ENCODE peak calls at places on chromosomes 13 and 19, in eight cellular contexts. I is anterior cingulate cortex; Q is naive thymus-derived CD8-positive, alpha-beta T cell; D is kidney glomerular epithelial cell; L is ovary; P is iPS-NIHi11; T is posterior cingulate gyrus; B is myocyte. Y is an unnamed sample.

GRCh38 chr13:41985788-41986508 is 25.0 kb upstream of the VWA8 start:
- DNase-seq in I (no peak), Q (no peak), D (no peak), L (no peak), P (no peak), T (no peak), B (peak), Y (no peak)

GRCh38 chr19:54029930-54030490 is 33.7 kb downstream of the VSTM1 start:
- DNase-seq in I (peak), Q (peak), D (peak), L (peak), P (peak), T (no peak), B (peak), Y (peak)

GRCh38 chr13:49366841-49367240 is 77.0 kb downstream of the CAB39L start:
- DNase-seq in I (no peak), Q (no peak), D (no peak), L (no peak), P (no peak), T (no peak), B (peak), Y (no peak)

GRCh38 chr13:106352850-106353249 is 182.6 kb downstream of the EFNB2 start:
- DNase-seq in I (no peak), Q (no peak), D (no peak), L (no peak), P (no peak), T (no peak), B (no peak), Y (no peak)

GRCh38 chr13:73870970-73871935 is 263.0 kb downstream of the KLF12 start:
- DNase-seq in I (no peak), Q (peak), D (peak), L (no peak), P (peak), T (no peak), B (peak), Y (no peak)

GRCh38 chr13:112483299-112483698 is 104.7 kb downstream of the TUBGCP3 start:
- DNase-seq in I (no peak), Q (no peak), D (no peak), L (no peak), P (no peak), T (no peak), B (no peak), Y (no peak)

GRCh38 chr19:9836021-9836420 is 903 bp downstream of the PIN1 start:
- DNase-seq in I (no peak), Q (no peak), D (peak), L (no peak), P (no peak), T (no peak), B (peak), Y (no peak)

GRCh38 chr13:95275322-95276118 is 25.7 kb downstream of the ABCC4 start:
- DNase-seq in I (no peak), Q (no peak), D (no peak), L (peak), P (no peak), T (no peak), B (peak), Y (no peak)

GRCh38 chr13:113809934-113810333 is 50.9 kb downstream of the TMEM255B start:
- DNase-seq in I (no peak), Q (no peak), D (no peak), L (no peak), P (no peak), T (no peak), B (no peak), Y (no peak)

GRCh38 chr19:38684078-38684861 is 36.8 kb downstream of the ACTN4 start:
- DNase-seq in I (no peak), Q (no peak), D (peak), L (peak), P (no peak), T (no peak), B (peak), Y (peak)

GRCh38 chr13:51764184-51765141 is 39.5 kb downstream of the DHRS12 start:
- DNase-seq in I (peak), Q (peak), D (peak), L (no peak), P (no peak), T (no peak), B (peak), Y (peak)

GRCh38 chr13:26474286-26474685 is 83.2 kb upstream of the WASF3 start:
- DNase-seq in I (no peak), Q (no peak), D (no peak), L (no peak), P (no peak), T (no peak), B (no peak), Y (no peak)

GRCh38 chr19:54196514-54196913 is 4.1 kb upstream of the RPS9 start:
- DNase-seq in I (no peak), Q (no peak), D (no peak), L (no peak), P (no peak), T (no peak), B (no peak), Y (no peak)

GRCh38 chr13:82766732-82767321 is 1115.4 kb downstream of the SLITRK1 start:
- DNase-seq in I (no peak), Q (no peak), D (no peak), L (no peak), P (no peak), T (no peak), B (no peak), Y (no peak)

GRCh38 chr19:29539131-29539530 is 13.3 kb downstream of the VSTM2B start:
- DNase-seq in I (no peak), Q (no peak), D (no peak), L (no peak), P (no peak), T (no peak), B (no peak), Y (peak)

GRCh38 chr19:53775524-53775923 is 48.6 kb downstream of the NLRP12 start:
- DNase-seq in I (no peak), Q (no peak), D (no peak), L (no peak), P (no peak), T (no peak), B (no peak), Y (no peak)

GRCh38 chr13:94325148-94325528 is 154.3 kb downstream of the DCT start:
- DNase-seq in I (no peak), Q (no peak), D (no peak), L (no peak), P (no peak), T (no peak), B (no peak), Y (no peak)

GRCh38 chr19:43470288-43470687 is 4.9 kb upstream of the LYPD3 start:
- DNase-seq in I (no peak), Q (peak), D (no peak), L (no peak), P (no peak), T (no peak), B (no peak), Y (no peak)

GRCh38 chr13:112574476-112575294 is 13.3 kb downstream of the TUBGCP3 start:
- DNase-seq in I (no peak), Q (no peak), D (no peak), L (no peak), P (no peak), T (no peak), B (no peak), Y (no peak)

GRCh38 chr19:8149261-8150094 is at the start of gene FBN3:
- DNase-seq in I (no peak), Q (no peak), D (no peak), L (no peak), P (peak), T (no peak), B (no peak), Y (no peak)

GRCh38 chr19:2391118-2391725 is 31.2 kb downstream of the TMPRSS9 start:
- DNase-seq in I (no peak), Q (peak), D (peak), L (no peak), P (peak), T (no peak), B (peak), Y (no peak)

GRCh38 chr13:112065521-112065866 is 1.5 kb upstream of the SOX1 start:
- DNase-seq in I (no peak), Q (no peak), D (no peak), L (no peak), P (no peak), T (no peak), B (no peak), Y (no peak)

GRCh38 chr19:39745645-39746044 is 7.8 kb upstream of the CLC start:
- DNase-seq in I (no peak), Q (no peak), D (no peak), L (no peak), P (no peak), T (no peak), B (no peak), Y (no peak)

GRCh38 chr19:13887529-13887928 is 10.6 kb downstream of the NANOS3 start:
- DNase-seq in I (no peak), Q (no peak), D (no peak), L (no peak), P (no peak), T (no peak), B (peak), Y (no peak)

GRCh38 chr13:86856996-86857395 is 814.2 kb upstream of the SLITRK5 start:
- DNase-seq in I (no peak), Q (no peak), D (peak), L (no peak), P (no peak), T (no peak), B (peak), Y (no peak)

GRCh38 chr13:112172641-112173171 is 105.8 kb downstream of the SOX1 start:
- DNase-seq in I (peak), Q (no peak), D (no peak), L (no peak), P (no peak), T (peak), B (no peak), Y (no peak)

GRCh38 chr19:4580021-4580901 is 20.8 kb upstream of the SEMA6B start:
- DNase-seq in I (no peak), Q (no peak), D (no peak), L (no peak), P (peak), T (no peak), B (peak), Y (no peak)

GRCh38 chr13:20773194-20774080 is at the start of gene EEF1AKMT1:
- DNase-seq in I (peak), Q (peak), D (peak), L (peak), P (peak), T (peak), B (peak), Y (peak)

GRCh38 chr13:23617551-23618014 is 47.4 kb downstream of the TNFRSF19 start:
- DNase-seq in I (no peak), Q (no peak), D (peak), L (no peak), P (no peak), T (no peak), B (peak), Y (no peak)

GRCh38 chr13:50131998-50132936 is 117.0 kb downstream of the KCNRG start:
- DNase-seq in I (no peak), Q (no peak), D (no peak), L (no peak), P (no peak), T (no peak), B (no peak), Y (no peak)

Y was measured in tibial artery.